ENCODE peak calls at places on chromosomes 2 and 18, in five cellular contexts. One of them, this sample, is unnamed.

GRCh38 chr18:36672437-36673344 is 156.1 kb downstream of the TPGS2 start:
- DNase-seq in HL-60: no peak
- DNase-seq in aorta: no peak
- DNase-seq in MM.1S: peak
- DNase-seq in GM06990: peak
- DNase-seq in this sample: no peak

GRCh38 chr2:234979204-234980167 is 27.7 kb downstream of the SH3BP4 start:
- DNase-seq in HL-60: no peak
- DNase-seq in MM.1S: no peak
- DNase-seq in GM06990: no peak
- DNase-seq in aorta: peak
- DNase-seq in this sample: no peak

GRCh38 chr2:20617081-20617575 is 33.8 kb downstream of the HS1BP3 start:
- DNase-seq in GM06990: no peak
- DNase-seq in aorta: peak
- DNase-seq in MM.1S: no peak
- DNase-seq in HL-60: no peak
- DNase-seq in this sample: no peak

GRCh38 chr2:229800997-229801754 is 86.8 kb upstream of the DNER start:
- DNase-seq in HL-60: peak
- DNase-seq in MM.1S: peak
- DNase-seq in aorta: peak
- DNase-seq in GM06990: no peak
- DNase-seq in this sample: peak

GRCh38 chr18:70931942-70932814 is 643.3 kb downstream of the SOCS6 start:
- DNase-seq in HL-60: no peak
- DNase-seq in aorta: no peak
- DNase-seq in MM.1S: peak
- DNase-seq in GM06990: no peak
- DNase-seq in this sample: no peak

GRCh38 chr2:20434588-20435294 is 12.1 kb upstream of the RHOB start:
- DNase-seq in MM.1S: no peak
- DNase-seq in GM06990: no peak
- DNase-seq in HL-60: no peak
- DNase-seq in aorta: no peak
- DNase-seq in this sample: no peak

GRCh38 chr2:17196380-17196779 is 321.9 kb downstream of the RAD51AP2 start:
- DNase-seq in GM06990: no peak
- DNase-seq in MM.1S: no peak
- DNase-seq in aorta: no peak
- DNase-seq in HL-60: no peak
- DNase-seq in this sample: no peak

GRCh38 chr2:45342-46130 is 769 bp downstream of the FAM110C start:
- DNase-seq in MM.1S: no peak
- DNase-seq in aorta: peak
- DNase-seq in GM06990: no peak
- DNase-seq in HL-60: no peak
- DNase-seq in this sample: peak

GRCh38 chr2:172836386-172837200 is 100.9 kb downstream of the RAPGEF4 start:
- DNase-seq in MM.1S: no peak
- DNase-seq in HL-60: peak
- DNase-seq in aorta: no peak
- DNase-seq in GM06990: no peak
- DNase-seq in this sample: no peak

GRCh38 chr18:49944681-49945080 is 131.3 kb upstream of the ACAA2 start:
- DNase-seq in GM06990: no peak
- DNase-seq in aorta: no peak
- DNase-seq in MM.1S: no peak
- DNase-seq in HL-60: no peak
- DNase-seq in this sample: no peak

GRCh38 chr2:68774569-68775271 is 40.1 kb downstream of the ARHGAP25 start:
- DNase-seq in HL-60: peak
- DNase-seq in aorta: peak
- DNase-seq in MM.1S: peak
- DNase-seq in GM06990: peak
- DNase-seq in this sample: peak

GRCh38 chr2:158357699-158358098 is 98.9 kb downstream of the CCDC148 start:
- DNase-seq in aorta: no peak
- DNase-seq in MM.1S: no peak
- DNase-seq in GM06990: no peak
- DNase-seq in HL-60: no peak
- DNase-seq in this sample: no peak

GRCh38 chr18:23927821-23928746 is 86.5 kb upstream of the TTC39C start:
- DNase-seq in MM.1S: no peak
- DNase-seq in HL-60: no peak
- DNase-seq in GM06990: no peak
- DNase-seq in aorta: no peak
- DNase-seq in this sample: no peak

GRCh38 chr2:237907144-237907543 is 47.7 kb downstream of the RAMP1 start:
- DNase-seq in aorta: no peak
- DNase-seq in MM.1S: no peak
- DNase-seq in GM06990: no peak
- DNase-seq in HL-60: no peak
- DNase-seq in this sample: no peak

GRCh38 chr2:197269173-197269572 is 41.4 kb downstream of the ANKRD44 start:
- DNase-seq in GM06990: no peak
- DNase-seq in HL-60: no peak
- DNase-seq in MM.1S: no peak
- DNase-seq in aorta: no peak
- DNase-seq in this sample: peak

GRCh38 chr18:44884446-44884845 is 203.8 kb downstream of the SETBP1 start:
- DNase-seq in aorta: no peak
- DNase-seq in GM06990: no peak
- DNase-seq in MM.1S: no peak
- DNase-seq in HL-60: no peak
- DNase-seq in this sample: no peak

GRCh38 chr2:190679813-190680591 is 31.1 kb downstream of the NAB1 start:
- DNase-seq in GM06990: peak
- DNase-seq in aorta: peak
- DNase-seq in HL-60: no peak
- DNase-seq in MM.1S: peak
- DNase-seq in this sample: peak

GRCh38 chr2:106053116-106053515 is 141.0 kb downstream of the UXS1 start:
- DNase-seq in GM06990: no peak
- DNase-seq in aorta: no peak
- DNase-seq in MM.1S: peak
- DNase-seq in HL-60: no peak
- DNase-seq in this sample: peak

GRCh38 chr2:190344275-190344827 is 962 bp downstream of the INPP1 start:
- DNase-seq in GM06990: no peak
- DNase-seq in MM.1S: peak
- DNase-seq in HL-60: no peak
- DNase-seq in aorta: no peak
- DNase-seq in this sample: no peak

GRCh38 chr2:156933580-156934225 is 323.8 kb upstream of the GALNT5 start:
- DNase-seq in aorta: no peak
- DNase-seq in MM.1S: no peak
- DNase-seq in GM06990: no peak
- DNase-seq in HL-60: no peak
- DNase-seq in this sample: no peak

GRCh38 chr2:211652366-211652765 is 886.2 kb downstream of the ERBB4 start:
- DNase-seq in MM.1S: no peak
- DNase-seq in HL-60: no peak
- DNase-seq in aorta: no peak
- DNase-seq in GM06990: no peak
- DNase-seq in this sample: no peak

GRCh38 chr2:174846941-174847938 is 83.0 kb upstream of the CHRNA1 start:
- DNase-seq in aorta: no peak
- DNase-seq in MM.1S: no peak
- DNase-seq in GM06990: no peak
- DNase-seq in HL-60: no peak
- DNase-seq in this sample: no peak

GRCh38 chr18:79397830-79398761 is 2.4 kb downstream of the NFATC1 start:
- DNase-seq in HL-60: no peak
- DNase-seq in aorta: peak
- DNase-seq in GM06990: no peak
- DNase-seq in MM.1S: no peak
- DNase-seq in this sample: no peak

GRCh38 chr18:31983976-31984375 is 34.6 kb upstream of the RNF125 start:
- DNase-seq in HL-60: no peak
- DNase-seq in aorta: no peak
- DNase-seq in GM06990: no peak
- DNase-seq in MM.1S: no peak
- DNase-seq in this sample: peak

GRCh38 chr2:145815933-145816332 is 1296.0 kb upstream of the ZEB2 start:
- DNase-seq in aorta: no peak
- DNase-seq in MM.1S: no peak
- DNase-seq in HL-60: no peak
- DNase-seq in GM06990: no peak
- DNase-seq in this sample: no peak

GRCh38 chr2:43071629-43072550 is 154.5 kb downstream of the ZFP36L2 start:
- DNase-seq in HL-60: no peak
- DNase-seq in MM.1S: no peak
- DNase-seq in GM06990: no peak
- DNase-seq in aorta: peak
- DNase-seq in this sample: no peak

GRCh38 chr2:109246616-109247015 is 117.6 kb downstream of the SH3RF3 start:
- DNase-seq in HL-60: no peak
- DNase-seq in aorta: no peak
- DNase-seq in GM06990: no peak
- DNase-seq in MM.1S: no peak
- DNase-seq in this sample: no peak

GRCh38 chr2:42013409-42013808 is 34.4 kb upstream of the PKDCC start:
- DNase-seq in aorta: no peak
- DNase-seq in GM06990: no peak
- DNase-seq in HL-60: peak
- DNase-seq in MM.1S: no peak
- DNase-seq in this sample: no peak

GRCh38 chr2:74554821-74555531 is 456 bp downstream of the DOK1 start:
- DNase-seq in HL-60: peak
- DNase-seq in GM06990: peak
- DNase-seq in aorta: peak
- DNase-seq in MM.1S: peak
- DNase-seq in this sample: peak

GRCh38 chr2:186422226-186422625 is 63.8 kb upstream of the ZC3H15 start:
- DNase-seq in GM06990: no peak
- DNase-seq in MM.1S: no peak
- DNase-seq in HL-60: peak
- DNase-seq in aorta: peak
- DNase-seq in this sample: no peak

GRCh38 chr18:46134920-46135675 is 30.9 kb downstream of the HAUS1 start:
- DNase-seq in HL-60: no peak
- DNase-seq in aorta: no peak
- DNase-seq in GM06990: no peak
- DNase-seq in MM.1S: peak
- DNase-seq in this sample: no peak

GRCh38 chr2:241270531-241270930 is 44.9 kb downstream of the HDLBP start:
- DNase-seq in MM.1S: no peak
- DNase-seq in aorta: no peak
- DNase-seq in HL-60: no peak
- DNase-seq in GM06990: no peak
- DNase-seq in this sample: no peak

GRCh38 chr2:241268306-241268705 is 47.2 kb downstream of the HDLBP start:
- DNase-seq in GM06990: no peak
- DNase-seq in MM.1S: no peak
- DNase-seq in HL-60: no peak
- DNase-seq in aorta: no peak
- DNase-seq in this sample: no peak

GRCh38 chr2:241271641-241272297 is 43.7 kb downstream of the HDLBP start:
- DNase-seq in MM.1S: peak
- DNase-seq in GM06990: peak
- DNase-seq in HL-60: peak
- DNase-seq in aorta: peak
- DNase-seq in this sample: peak

GRCh38 chr2:241268716-241269445 is 46.6 kb downstream of the HDLBP start:
- DNase-seq in MM.1S: no peak
- DNase-seq in GM06990: no peak
- DNase-seq in aorta: no peak
- DNase-seq in HL-60: no peak
- DNase-seq in this sample: no peak

GRCh38 chr2:241269707-241270520 is 45.6 kb downstream of the HDLBP start:
- DNase-seq in aorta: no peak
- DNase-seq in MM.1S: no peak
- DNase-seq in GM06990: no peak
- DNase-seq in HL-60: no peak
- DNase-seq in this sample: no peak
- H3K4me3 ChIP-seq in aorta: no peak
- H3K4me3 ChIP-seq in MM.1S: no peak
- H3K4me3 ChIP-seq in GM06990: no peak
- H3K4me3 ChIP-seq in HL-60: no peak
- H3K4me3 ChIP-seq in this sample: no peak

DNA sequence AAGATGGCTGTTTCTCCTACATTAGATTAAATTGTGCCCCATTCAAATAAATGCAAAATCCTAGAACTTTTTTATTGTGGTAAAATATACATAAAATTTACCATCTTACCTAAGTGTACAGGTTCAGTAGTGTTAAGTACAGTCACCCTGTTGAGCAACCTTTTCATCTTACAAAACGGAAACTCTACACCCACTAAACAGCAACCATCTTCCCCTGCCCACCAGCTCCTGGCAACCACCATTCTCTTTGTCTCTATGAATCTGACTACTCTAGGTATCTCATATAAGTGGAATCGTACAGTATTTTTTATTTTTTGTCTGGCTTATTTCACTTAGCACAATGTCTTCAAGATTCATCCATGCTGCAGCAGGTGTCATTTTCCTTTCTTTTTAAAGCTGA is 53.0 kb downstream of the ASXL2 start:
- DNase-seq in GM06990: no peak
- DNase-seq in MM.1S: no peak
- DNase-seq in HL-60: peak
- DNase-seq in aorta: no peak
- DNase-seq in this sample: peak
- H3K4me3 ChIP-seq in GM06990: no peak
- H3K4me3 ChIP-seq in MM.1S: no peak
- H3K4me3 ChIP-seq in HL-60: no peak
- H3K4me3 ChIP-seq in aorta: no peak
- H3K4me3 ChIP-seq in this sample: no peak

DNA sequence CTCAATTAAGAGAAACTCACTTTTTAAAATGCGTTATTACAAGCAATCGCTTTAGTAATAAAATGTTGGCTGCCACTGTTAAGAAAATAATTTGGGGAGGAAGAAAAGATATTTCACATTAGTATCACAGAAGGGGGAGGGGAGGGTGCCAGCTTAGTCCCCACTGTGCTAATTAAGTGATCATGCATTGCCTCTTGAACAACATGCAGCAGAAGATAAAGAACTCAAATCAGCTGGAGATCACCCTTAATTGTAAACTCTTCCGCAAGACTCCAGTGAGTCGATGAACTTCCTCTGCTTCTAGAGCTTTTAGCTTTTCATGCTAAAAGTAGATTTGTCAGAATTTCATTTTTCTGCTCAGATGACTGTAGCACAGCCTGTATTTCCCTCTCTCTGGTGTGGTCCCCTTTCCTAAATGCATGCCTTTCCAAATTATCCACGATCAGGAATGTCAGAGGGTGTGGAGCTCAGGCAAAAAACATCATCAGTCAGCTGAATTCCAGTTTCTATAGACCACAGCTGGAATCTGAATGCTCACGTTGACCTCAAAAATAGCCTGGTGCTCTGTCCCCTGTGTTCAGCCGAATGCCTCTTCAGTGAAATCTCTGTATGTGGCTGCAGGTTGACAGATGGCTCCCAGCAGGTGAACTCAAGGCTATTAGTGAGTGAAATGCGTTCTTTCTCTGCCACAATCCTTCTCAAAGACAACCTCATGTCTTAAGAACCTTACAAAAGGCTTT is 156.8 kb upstream of the UNC80 start:
- DNase-seq in GM06990: no peak
- DNase-seq in HL-60: no peak
- DNase-seq in MM.1S: no peak
- DNase-seq in aorta: no peak
- DNase-seq in this sample: no peak
- H3K4me3 ChIP-seq in GM06990: no peak
- H3K4me3 ChIP-seq in HL-60: no peak
- H3K4me3 ChIP-seq in MM.1S: no peak
- H3K4me3 ChIP-seq in aorta: no peak
- H3K4me3 ChIP-seq in this sample: no peak

GRCh38 chr2:236166157-236166780 is 1.9 kb downstream of the GBX2 start:
- DNase-seq in aorta: no peak
- DNase-seq in GM06990: no peak
- DNase-seq in MM.1S: no peak
- DNase-seq in HL-60: no peak
- DNase-seq in this sample: no peak
- H3K4me3 ChIP-seq in aorta: no peak
- H3K4me3 ChIP-seq in GM06990: no peak
- H3K4me3 ChIP-seq in MM.1S: no peak
- H3K4me3 ChIP-seq in HL-60: no peak
- H3K4me3 ChIP-seq in this sample: no peak

This sample was measured in CD4-positive, alpha-beta memory T cell.